ENCODE peak calls at places on chromosomes 13 and 19, in seven cellular contexts. Z is Peyer's patch, B is colonic mucosa, F is activated B cell treated with CpG ODN at 0.5 μM for 24 hours, V is heart right ventricle, P is ascending aorta, I is PC-3. R is an unnamed sample.

GRCh38 chr19:4456843-4457653 is 546 bp downstream of the UBXN6 start:
- DNase-seq in Z (peak), B (peak), F (no peak), V (peak), P (no peak), I (no peak), R (peak)

GRCh38 chr13:114167445-114167844 is 11.6 kb upstream of the CFAP97D2 start:
- DNase-seq in Z (no peak), B (no peak), F (no peak), V (no peak), P (no peak), I (peak), R (no peak)

GRCh38 chr13:99072941-99073340 is 95.1 kb upstream of the DOCK9 start:
- DNase-seq in Z (no peak), B (no peak), F (no peak), V (no peak), P (no peak), I (no peak), R (no peak)

GRCh38 chr19:57465680-57466381 is 8.9 kb upstream of the VN1R1 start:
- DNase-seq in Z (no peak), B (no peak), F (no peak), V (no peak), P (no peak), I (peak), R (no peak)

GRCh38 chr19:16904599-16904998 is 15.8 kb downstream of the F2RL3 start:
- DNase-seq in Z (no peak), B (no peak), F (no peak), V (no peak), P (no peak), I (no peak), R (no peak)

GRCh38 chr19:18784786-18785120 is 6.4 kb downstream of the COMP start:
- DNase-seq in Z (no peak), B (no peak), F (no peak), V (no peak), P (no peak), I (no peak), R (no peak)

GRCh38 chr19:12868540-12869112 is 12.6 kb downstream of the DNASE2 start:
- DNase-seq in Z (no peak), B (no peak), F (no peak), V (no peak), P (no peak), I (peak), R (no peak)

GRCh38 chr19:2047449-2048103 is 3.5 kb downstream of the MKNK2 start:
- DNase-seq in Z (peak), B (peak), F (no peak), V (no peak), P (no peak), I (peak), R (no peak)

GRCh38 chr19:29708553-29709439 is 6.3 kb downstream of the C19orf12 start:
- DNase-seq in Z (peak), B (peak), F (no peak), V (no peak), P (no peak), I (no peak), R (no peak)

GRCh38 chr19:44925114-44925891 is 10.9 kb downstream of the APOC1 start:
- DNase-seq in Z (peak), B (peak), F (no peak), V (peak), P (peak), I (no peak), R (no peak)

GRCh38 chr13:111251646-111252448 is 68.6 kb upstream of the TEX29 start:
- DNase-seq in Z (no peak), B (no peak), F (no peak), V (no peak), P (no peak), I (no peak), R (no peak)
- TF ChIP-seq CTCF in Z (no peak), B (no peak), F (no peak), V (no peak), P (no peak), I (no peak), R (no peak)

GRCh38 chr13:97574926-97575325 is 141.0 kb downstream of the RAP2A start:
- DNase-seq in Z (peak), B (peak), F (no peak), V (peak), P (no peak), I (peak), R (no peak)
- TF ChIP-seq CTCF in Z (peak), B (peak), F (no peak), V (no peak), P (no peak), I (peak), R (no peak)

DNA sequence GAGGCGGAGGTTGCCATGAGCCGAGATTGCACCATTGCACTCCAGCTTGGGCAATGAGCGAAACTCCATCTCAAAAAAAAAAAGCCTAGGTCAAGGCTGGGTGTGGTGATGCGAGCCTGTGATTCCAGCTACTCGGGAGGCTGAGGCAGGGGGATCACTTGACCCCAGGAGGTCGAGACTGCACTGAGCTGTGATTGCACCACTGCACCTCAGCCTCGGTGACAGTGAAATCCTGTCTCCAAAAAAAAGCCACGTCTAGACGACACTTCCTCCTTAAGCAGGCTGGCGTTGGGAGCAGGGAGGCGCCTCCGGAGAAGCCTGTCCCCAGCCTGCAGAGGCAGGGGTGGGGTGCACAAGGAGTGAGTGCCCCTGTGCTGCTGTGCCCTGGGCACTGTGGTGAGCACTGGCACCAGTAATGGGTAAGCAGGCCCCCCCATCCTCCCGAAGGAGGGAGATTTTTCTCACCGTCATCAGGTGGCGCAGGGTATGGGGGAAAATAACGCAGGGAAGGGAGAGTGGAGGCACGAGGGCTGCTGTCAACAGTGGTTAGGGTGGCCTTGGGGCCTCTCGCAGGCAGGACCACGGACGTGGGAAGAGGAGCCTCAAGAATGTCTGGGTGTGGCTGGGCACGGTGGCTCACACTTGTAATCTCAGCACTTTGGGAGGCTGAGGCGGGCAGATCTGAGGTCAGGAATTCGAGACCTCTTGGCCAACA is 701 bp downstream of the P2RY11 start:
- DNase-seq in Z (no peak), B (no peak), F (no peak), V (no peak), P (no peak), I (peak), R (no peak)
- TF ChIP-seq CTCF in Z (no peak), B (no peak), F (no peak), V (no peak), P (no peak), I (no peak), R (no peak)

DNA sequence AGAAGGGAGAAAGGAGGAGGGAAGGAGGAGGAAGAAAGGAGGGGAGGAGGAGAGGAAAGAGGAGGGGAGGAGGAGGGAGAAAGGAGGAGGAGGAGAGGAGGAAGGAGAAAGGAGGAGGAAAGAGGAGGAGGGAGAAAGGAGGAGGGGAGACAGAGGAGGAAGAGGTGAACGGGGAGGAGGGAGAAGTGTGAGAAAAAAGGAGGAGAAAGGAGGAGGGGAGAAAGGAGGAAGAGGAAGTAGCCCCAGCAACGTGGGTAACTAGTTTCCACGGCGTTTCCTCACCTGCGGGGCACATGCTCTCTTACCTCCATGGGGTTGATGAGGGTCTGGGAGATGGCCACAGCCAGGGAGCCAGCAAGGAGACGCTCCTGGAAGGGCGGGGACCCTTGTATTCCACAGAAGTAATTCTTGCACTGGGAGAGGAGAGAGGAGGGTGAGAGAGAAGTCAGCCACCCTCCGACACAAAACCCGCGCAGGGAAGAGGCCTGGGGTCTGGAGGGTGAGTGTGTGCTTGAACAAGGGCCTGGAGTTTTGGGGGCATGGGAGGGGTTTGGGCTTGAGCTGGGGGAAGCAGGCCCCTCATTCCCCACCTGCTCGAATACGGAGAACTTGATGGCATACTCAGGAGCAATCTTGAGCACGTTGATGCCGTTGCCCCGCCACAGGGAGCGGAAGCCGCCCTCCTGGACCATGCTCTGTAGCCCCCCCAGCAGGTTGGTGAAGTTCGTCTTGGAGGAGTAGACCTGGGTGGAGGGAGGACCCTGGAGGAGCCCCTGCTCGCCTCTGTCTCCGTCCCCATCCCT is 3.9 kb downstream of the SLC25A41 start:
- DNase-seq in Z (no peak), B (no peak), F (no peak), V (no peak), P (no peak), I (peak), R (no peak)
- TF ChIP-seq CTCF in Z (no peak), B (no peak), F (no peak), V (no peak), P (no peak), I (no peak), R (no peak)

DNA sequence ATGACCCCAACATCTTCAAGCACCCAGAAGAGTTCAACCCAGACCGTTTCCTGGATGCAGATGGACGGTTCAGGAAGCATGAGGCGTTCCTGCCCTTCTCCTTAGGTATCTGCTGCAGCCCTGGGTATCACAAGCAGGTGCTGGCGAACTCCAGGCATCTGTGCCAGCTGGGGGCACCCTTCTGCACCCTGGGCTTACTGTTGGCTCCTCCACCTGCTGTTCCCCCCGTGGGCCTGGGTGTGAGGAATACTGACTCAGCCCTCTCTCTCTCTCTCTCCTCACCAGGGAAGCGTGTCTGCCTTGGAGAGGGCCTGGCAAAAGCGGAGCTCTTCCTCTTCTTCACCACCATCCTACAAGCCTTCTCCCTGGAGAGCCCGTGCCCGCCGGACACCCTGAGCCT is 13.0 kb downstream of the CYP2S1 start:
- DNase-seq in Z (no peak), B (no peak), F (no peak), V (no peak), P (no peak), I (peak), R (no peak)
- TF ChIP-seq CTCF in Z (no peak), B (no peak), F (no peak), V (no peak), P (no peak), I (no peak), R (no peak)

DNA sequence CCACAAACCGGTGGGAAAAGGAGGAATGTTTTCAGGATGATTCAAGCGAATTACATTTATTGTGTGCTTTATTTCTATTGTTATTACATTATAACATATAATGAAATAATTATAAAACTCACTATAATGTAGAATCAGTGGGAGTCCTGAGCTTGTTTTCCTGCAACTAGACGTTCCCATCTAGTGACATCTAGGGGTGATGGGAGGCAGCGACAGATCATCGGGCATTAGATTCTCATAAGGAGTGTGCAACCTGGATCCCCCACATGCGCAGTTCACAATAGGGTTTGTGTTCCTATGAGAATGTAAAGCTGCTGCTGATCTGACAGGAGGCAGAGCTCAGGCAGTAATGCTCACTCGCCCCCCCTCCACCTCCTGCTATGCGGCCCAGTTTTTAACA is 54.5 kb downstream of the SPTBN4 start:
- DNase-seq in Z (no peak), B (no peak), F (no peak), V (no peak), P (no peak), I (peak), R (no peak)
- TF ChIP-seq CTCF in Z (peak), B (no peak), F (no peak), V (no peak), P (no peak), I (peak), R (peak)

DNA sequence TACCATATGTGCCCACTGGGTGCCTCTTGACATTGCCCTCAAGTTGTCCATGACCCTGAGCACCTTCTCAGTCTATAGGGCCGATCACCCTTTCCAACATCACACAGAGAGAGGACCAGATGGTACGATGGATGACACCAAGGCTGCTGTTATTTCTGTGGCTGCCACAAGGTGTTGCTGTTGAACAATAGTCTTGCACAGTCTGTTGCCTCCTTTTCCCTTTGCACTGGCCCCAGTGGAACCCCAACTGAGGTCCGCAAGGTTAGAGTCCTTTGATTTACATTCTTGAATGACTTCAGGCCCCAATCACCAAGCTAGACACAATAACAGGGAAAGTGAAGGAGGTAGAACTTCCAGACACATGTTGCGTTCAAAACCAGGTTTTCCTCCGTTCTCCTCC is 52.0 kb downstream of the TINCR start:
- DNase-seq in Z (no peak), B (no peak), F (no peak), V (no peak), P (no peak), I (no peak), R (no peak)
- TF ChIP-seq CTCF in Z (no peak), B (no peak), F (no peak), V (no peak), P (no peak), I (peak), R (peak)

GRCh38 chr19:7868671-7869452 is 5.3 kb downstream of the PRR36 start:
- DNase-seq in Z (peak), B (peak), F (peak), V (peak), P (peak), I (peak), R (peak)
- TF ChIP-seq CTCF in Z (peak), B (peak), F (peak), V (peak), P (peak), I (peak), R (peak)